ENCODE peak calls at places on chromosomes 13 and 19, in nine cellular contexts. H is stomach; D is PC-3; M is AG04450; L is left ventricle myocardium inferior; W is heart left ventricle; Q is ascending aorta; P is thoracic aorta; T is CD8-positive, alpha-beta T cell. V is an unnamed sample.

GRCh38 chr13:109918179-109918651 is 131.8 kb upstream of the IRS2 start:
- DNase-seq in D (no peak), T (no peak), W (no peak), Q (peak; percentile 74), H (no peak), M (no peak), L (no peak), P (no peak), V (no peak)

GRCh38 chr19:15373644-15374043 is 5.9 kb downstream of the AKAP8 start:
- DNase-seq in L (no peak), H (no peak), D (no peak), Q (no peak), M (no peak), W (no peak), T (no peak), P (no peak), V (no peak)

GRCh38 chr19:41917676-41918075 is 10.6 kb downstream of the ERFL start:
- DNase-seq in P (no peak), H (no peak), W (no peak), D (no peak), Q (no peak), M (no peak), L (no peak), T (no peak), V (no peak)

GRCh38 chr13:110012102-110012739 is 225.8 kb upstream of the IRS2 start:
- DNase-seq in Q (no peak), M (peak; percentile 79), L (no peak), W (no peak), P (no peak), D (peak; percentile 89), T (no peak), H (no peak), V (no peak)

GRCh38 chr13:98482476-98483444 is 94.1 kb downstream of the STK24 start:
- DNase-seq in Q (no peak), T (no peak), M (no peak), W (peak; percentile 77), H (peak; percentile 87), D (no peak), L (peak; percentile 80), P (no peak), V (no peak)

GRCh38 chr19:39297931-39298634 is 1.9 kb downstream of the IFNL1 start:
- DNase-seq in D (no peak), H (peak; percentile 40), Q (peak; percentile 64), L (no peak), P (no peak), M (no peak), W (no peak), T (peak; percentile 48), V (peak; percentile 35)

GRCh38 chr19:29715695-29716581 is 877 bp upstream of the C19orf12 start:
- DNase-seq in D (peak; percentile 31), M (no peak), T (no peak), H (no peak), W (no peak), Q (no peak), P (no peak), L (no peak), V (no peak)

GRCh38 chr19:9156304-9156703 is 16.1 kb downstream of the ZNF317 start:
- DNase-seq in W (no peak), Q (no peak), D (no peak), M (no peak), H (no peak), L (no peak), P (no peak), T (no peak), V (no peak)

GRCh38 chr19:11548315-11548700 is 9.7 kb downstream of the CNN1 start:
- DNase-seq in Q (no peak), T (no peak), P (no peak), M (no peak), H (no peak), W (no peak), D (no peak), L (no peak), V (no peak)

GRCh38 chr19:11551603-11552235 is 7.3 kb downstream of the ELOF1 start:
- DNase-seq in M (no peak), Q (no peak), D (no peak), P (no peak), T (no peak), L (no peak), W (no peak), H (no peak), V (no peak)

GRCh38 chr19:11552666-11553372 is 6.2 kb downstream of the ELOF1 start:
- DNase-seq in D (no peak), T (no peak), Q (no peak), P (no peak), M (no peak), W (no peak), L (no peak), H (no peak), V (no peak)

GRCh38 chr19:11549386-11549953 is 9.6 kb downstream of the ELOF1 start:
- DNase-seq in Q (no peak), T (no peak), L (no peak), P (no peak), M (no peak), H (no peak), W (no peak), D (no peak), V (no peak)

GRCh38 chr19:11550265-11550664 is 8.8 kb downstream of the ELOF1 start:
- DNase-seq in D (no peak), T (no peak), W (no peak), L (no peak), Q (no peak), H (no peak), M (no peak), P (no peak), V (no peak)
- H3K27ac ChIP-seq in D (no peak overlapping the region), T (no peak overlapping the region), W (no peak overlapping the region), L (no peak overlapping the region), Q (no peak overlapping the region), H (no peak overlapping the region), M (no peak overlapping the region), P (peak overlapping the region; percentile 65), V (no peak overlapping the region)

DNA sequence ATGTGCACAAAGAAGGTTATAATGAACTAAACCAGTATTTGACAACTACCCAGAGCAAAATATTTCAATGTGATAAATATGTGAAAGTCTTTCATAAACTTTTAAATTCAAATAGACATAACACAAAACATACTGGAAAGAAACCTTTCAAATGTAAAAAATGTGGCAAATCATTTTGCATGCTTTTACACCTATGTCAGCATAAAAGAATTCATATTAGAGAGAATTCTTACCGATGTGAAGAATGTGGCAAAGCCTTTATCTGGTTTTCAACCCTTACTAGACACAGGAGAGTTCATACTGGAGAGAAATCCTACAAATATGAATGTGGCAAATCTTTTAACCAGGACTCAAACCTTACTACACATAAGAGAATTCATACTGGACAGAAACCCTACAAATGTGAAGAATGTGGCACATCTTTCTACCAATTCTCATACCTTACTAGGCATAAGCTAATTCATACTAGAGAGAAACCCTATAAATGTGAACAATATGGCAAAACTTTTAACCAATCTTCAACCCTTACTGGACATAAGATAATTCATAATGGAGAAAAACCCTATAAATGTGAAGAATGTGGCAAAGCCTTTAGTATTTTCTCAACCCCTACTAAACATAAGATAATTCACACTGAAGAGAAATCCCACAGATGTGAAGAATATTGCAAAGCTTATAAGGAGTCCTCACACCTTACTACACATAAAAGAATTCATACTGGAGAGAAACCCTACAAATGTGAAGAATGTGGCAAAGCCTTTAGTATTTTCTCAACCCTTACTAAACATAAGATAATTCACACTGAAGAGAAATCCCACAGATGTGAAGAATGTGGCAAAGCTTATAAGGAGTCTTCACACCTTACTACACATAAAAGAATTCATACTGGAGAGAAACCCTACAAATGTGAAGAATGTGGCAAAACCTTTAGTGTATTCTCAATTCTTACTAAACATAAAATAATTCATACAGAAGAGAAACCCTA is 26.4 kb downstream of the ZNF493 start:
- DNase-seq in P (no peak), W (no peak), H (no peak), L (no peak), Q (no peak), M (no peak), T (no peak), D (no peak), V (no peak)
- H3K9me3 ChIP-seq in P (peaks cover 82% of the 10 kb centered on the region), W (peaks cover 85% of the 10 kb centered on the region), H (peaks cover 42% of the 10 kb centered on the region), L (peaks cover 100% of the 10 kb centered on the region), Q (peaks cover 52% of the 10 kb centered on the region), M (peaks cover 34% of the 10 kb centered on the region), T (peaks cover 40% of the 10 kb centered on the region), D (peaks cover 41% of the 10 kb centered on the region), V (peaks cover 85% of the 10 kb centered on the region)

GRCh38 chr19:46339491-46339890 is 7.4 kb upstream of the PPP5C start:
- DNase-seq in L (no peak), T (no peak), D (no peak), Q (no peak), W (no peak), P (no peak), H (no peak), M (no peak), V (no peak)

GRCh38 chr19:46341937-46342336 is 5.0 kb upstream of the PPP5C start:
- DNase-seq in D (no peak), P (no peak), Q (no peak), M (no peak), L (no peak), H (no peak), W (no peak), T (no peak), V (no peak)

GRCh38 chr19:46340051-46340659 is 6.7 kb upstream of the PPP5C start:
- DNase-seq in D (no peak), T (no peak), L (no peak), M (no peak), P (no peak), Q (no peak), W (no peak), H (no peak), V (no peak)

GRCh38 chr19:46337487-46337886 is 9.4 kb upstream of the PPP5C start:
- DNase-seq in Q (no peak), M (no peak), T (no peak), W (no peak), L (no peak), D (no peak), H (no peak), P (no peak), V (no peak)
- H3K27me3 ChIP-seq in Q (no peaks in the 10 kb centered on the region), M (peaks cover 9% of the 10 kb centered on the region), T (no peaks in the 10 kb centered on the region), W (no peaks in the 10 kb centered on the region), L (no peaks in the 10 kb centered on the region), D (no peaks in the 10 kb centered on the region), H (no peaks in the 10 kb centered on the region), P (no peaks in the 10 kb centered on the region), V (no peaks in the 10 kb centered on the region)

GRCh38 chr19:53091413-53091812 is 11.8 kb downstream of the ZNF160 start:
- DNase-seq in L (no peak), W (no peak), M (no peak), T (no peak), Q (no peak), D (no peak), H (no peak), P (no peak), V (no peak)

GRCh38 chr19:53092723-53093122 is 10.5 kb downstream of the ZNF160 start:
- DNase-seq in Q (no peak), P (no peak), W (no peak), L (no peak), H (no peak), D (no peak), M (no peak), T (no peak), V (no peak)

GRCh38 chr19:53091855-53092254 is 11.4 kb downstream of the ZNF160 start:
- DNase-seq in D (no peak), M (no peak), H (no peak), W (no peak), T (no peak), P (no peak), Q (no peak), L (no peak), V (no peak)

DNA sequence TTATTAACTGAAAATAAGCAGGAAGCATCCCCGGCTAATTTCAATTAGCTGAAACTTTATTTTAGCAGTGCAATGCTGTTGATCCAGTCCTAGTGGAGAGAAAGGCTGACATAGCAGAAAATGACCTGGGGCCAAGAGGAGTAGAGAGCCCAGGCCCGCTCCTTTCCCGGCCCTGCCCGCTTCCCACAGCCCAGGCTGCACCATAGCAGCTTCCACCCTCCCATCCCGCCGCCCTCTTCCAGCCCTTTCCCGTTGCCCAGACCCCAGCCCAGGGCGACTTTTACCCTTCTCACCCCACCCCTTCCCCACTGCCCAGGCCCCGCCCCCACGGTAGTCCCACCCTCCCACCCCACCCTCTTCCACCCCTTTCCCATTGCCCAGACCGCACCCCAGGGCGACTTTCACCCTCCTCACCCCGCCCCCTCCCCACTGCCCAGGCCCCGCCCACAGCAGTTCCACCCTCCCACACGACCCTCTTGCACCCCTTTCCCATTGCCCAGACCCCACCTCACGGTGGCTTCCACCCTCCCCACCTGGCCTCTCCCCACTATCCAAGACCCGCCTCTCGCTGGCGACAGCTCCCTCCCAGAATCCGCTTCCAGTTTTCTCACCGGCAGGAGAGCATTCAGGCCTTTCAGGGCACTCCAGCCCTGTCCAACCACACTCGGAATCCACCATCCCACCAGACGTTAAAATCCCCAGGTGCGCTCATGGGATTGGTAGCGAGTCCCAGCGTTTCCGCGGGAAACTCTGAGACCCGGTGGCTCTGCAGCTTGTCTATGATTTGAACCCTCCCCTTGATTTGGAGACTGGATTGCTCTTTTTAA is 8.3 kb downstream of the ZNF160 start:
- DNase-seq in L (no peak), T (no peak), M (no peak), W (no peak), Q (no peak), P (no peak), D (no peak), H (no peak), V (no peak)
- H3K27ac ChIP-seq in L (peak overlapping the region; percentile 58), T (no peak overlapping the region), M (no peak overlapping the region), W (no peak overlapping the region), Q (no peak overlapping the region), P (no peak overlapping the region), D (no peak overlapping the region), H (no peak overlapping the region), V (no peak overlapping the region)